ENCODE peak calls at places on chromosome 19, in four cellular contexts. E is A549, A is Peyer's patch, J is breast epithelium. H is an unnamed sample.

GRCh38 chr19:36850646-36851442 is at the start of gene ZNF345:
- DNase-seq in A (peak), E (peak), J (peak), H (peak)

GRCh38 chr19:53868091-53868891 is 608 bp downstream of the MYADM start:
- DNase-seq in J (peak), E (peak), A (peak), H (peak)

GRCh38 chr19:16896913-16897571 is 8.2 kb downstream of the F2RL3 start:
- DNase-seq in E (peak), A (peak), J (peak), H (peak)

GRCh38 chr19:30359936-30360335 is 12.2 kb upstream of the ZNF536 start:
- DNase-seq in E (no peak), A (no peak), J (no peak), H (peak)

GRCh38 chr19:45471866-45472556 is 4.2 kb downstream of the FOSB start:
- DNase-seq in E (no peak), J (no peak), A (no peak), H (no peak)

GRCh38 chr19:29467824-29468401 is 57.9 kb upstream of the VSTM2B start:
- DNase-seq in J (no peak), A (no peak), E (peak), H (no peak)

GRCh38 chr19:12995596-12996541 is 594 bp downstream of the NFIX start:
- DNase-seq in J (no peak), A (peak), E (no peak), H (peak)

GRCh38 chr19:37931941-37932655 is 25.1 kb downstream of the SIPA1L3 start:
- DNase-seq in A (peak), E (peak), J (peak), H (peak)

GRCh38 chr19:23554548-23554947 is 132.5 kb downstream of the ZNF675 start:
- DNase-seq in J (no peak), A (no peak), E (no peak), H (no peak)

GRCh38 chr19:35468637-35469036 is 20.6 kb downstream of the FFAR2 start:
- DNase-seq in A (peak), J (no peak), E (peak), H (peak)

GRCh38 chr19:39679791-39680168 is 24.1 kb downstream of the LGALS16 start:
- DNase-seq in J (no peak), A (no peak), E (no peak), H (no peak)

GRCh38 chr19:40089462-40089861 is 1.3 kb downstream of the ZNF780A start:
- DNase-seq in J (no peak), E (no peak), A (no peak), H (no peak)

GRCh38 chr19:56114051-56114694 is 6.9 kb downstream of the ZNF787 start:
- DNase-seq in J (no peak), A (no peak), E (no peak), H (no peak)

DNA sequence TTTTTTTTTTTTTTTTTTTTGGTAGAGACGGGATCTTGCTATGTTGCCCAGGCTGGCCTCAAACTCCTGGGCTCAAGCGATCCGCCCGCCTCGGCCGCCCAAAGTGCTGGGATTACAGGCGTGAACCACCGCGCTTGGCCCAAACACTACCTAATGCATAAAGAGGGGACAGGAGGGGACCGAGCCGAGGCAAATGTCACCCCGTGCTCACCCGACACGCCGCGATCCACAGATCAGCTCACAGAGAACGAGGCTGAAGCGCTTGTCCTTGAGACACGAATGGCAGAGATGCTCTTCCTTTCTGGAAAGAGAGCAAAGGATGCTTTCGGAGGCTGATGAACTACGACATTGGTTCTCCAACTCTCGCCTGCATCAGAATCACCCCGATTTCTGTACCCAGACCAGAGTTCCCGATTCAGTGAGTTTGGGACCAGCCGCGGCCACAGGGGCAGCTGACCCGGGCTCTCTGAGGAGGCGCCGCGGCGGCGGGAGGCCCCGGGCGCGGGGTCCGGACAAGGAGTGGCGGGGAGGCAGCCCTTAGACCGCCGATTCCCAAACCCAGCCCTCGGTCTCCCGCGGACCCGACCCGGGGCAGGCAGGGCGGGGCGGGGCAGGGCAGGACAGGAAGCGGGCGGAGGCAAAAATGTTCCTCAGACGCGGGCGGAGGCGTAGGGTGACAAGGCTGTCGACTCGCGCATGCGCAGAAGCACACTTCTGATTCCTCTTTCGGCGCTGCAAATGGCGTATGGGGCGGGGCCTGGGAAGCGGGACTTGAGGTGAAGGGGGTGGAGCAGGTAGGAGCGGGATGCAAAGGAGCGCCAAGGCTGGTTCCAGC is at the start of gene ZNF699:
- DNase-seq in A (peak), J (peak), E (peak), H (peak)
- TF ChIP-seq POLR2A in A (peak), J (peak), E (no peak), H (no peak)

GRCh38 chr19:4035582-4035981 is 28.0 kb downstream of the PIAS4 start:
- DNase-seq in J (no peak), E (no peak), A (no peak), H (no peak)

GRCh38 chr19:4035018-4035566 is 27.6 kb downstream of the PIAS4 start:
- DNase-seq in J (no peak), A (no peak), E (no peak), H (no peak)

GRCh38 chr19:4032436-4032835 is 24.9 kb downstream of the PIAS4 start:
- DNase-seq in J (no peak), A (no peak), E (no peak), H (no peak)

GRCh38 chr19:4033028-4033956 is 25.8 kb downstream of the PIAS4 start:
- DNase-seq in J (no peak), A (no peak), E (no peak), H (no peak)

DNA sequence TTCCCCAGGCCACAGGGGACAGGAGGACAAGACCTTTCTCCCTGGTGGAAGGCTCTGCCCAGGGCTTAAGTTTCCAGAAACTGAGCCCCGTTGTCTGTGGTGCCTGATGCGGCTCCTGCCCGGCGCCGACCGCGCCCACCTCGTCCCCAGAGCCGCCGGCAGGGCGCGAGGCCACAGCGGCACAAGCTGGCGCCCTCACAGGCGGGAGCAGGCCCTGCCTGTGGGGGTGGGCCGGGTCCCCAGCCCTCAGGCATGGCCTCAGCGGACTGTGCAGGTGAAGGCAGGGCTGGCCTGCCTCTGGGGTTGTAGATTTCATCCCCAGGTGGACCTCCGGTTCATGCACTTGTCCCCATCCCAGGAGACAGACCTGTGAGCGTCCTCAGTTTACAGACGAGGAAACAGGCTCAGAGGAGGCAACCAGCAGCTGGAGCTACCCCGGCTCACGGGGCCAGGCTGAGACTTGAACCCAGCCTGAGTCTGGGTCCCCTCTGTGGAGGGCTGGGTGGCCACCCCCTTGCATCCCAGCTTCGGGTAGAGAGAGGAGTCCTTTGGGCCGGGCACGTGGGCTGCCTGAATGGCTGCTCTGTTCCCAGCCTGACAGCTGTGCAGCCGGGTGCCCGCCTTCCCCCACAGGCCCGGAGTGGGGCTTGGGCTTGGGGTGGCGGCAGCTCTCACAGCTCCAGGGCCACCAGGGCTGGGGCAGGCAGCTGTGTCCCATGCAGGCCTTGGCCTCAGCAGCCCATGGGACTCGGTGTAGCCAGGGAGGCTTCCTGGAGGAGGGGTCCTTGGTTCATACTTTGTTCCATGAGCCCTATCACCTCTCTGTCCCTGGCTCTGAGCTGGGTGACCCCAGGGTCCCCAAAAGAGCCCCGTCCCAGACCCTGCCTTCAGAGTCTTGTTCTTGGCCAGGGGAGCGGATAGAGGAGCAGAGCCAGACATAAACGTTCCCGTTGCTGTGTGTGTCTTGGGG is 26.8 kb downstream of the PIAS4 start:
- DNase-seq in E (no peak), J (no peak), A (no peak), H (no peak)
- TF ChIP-seq POLR2A in E (no peak), J (no peak), A (no peak), H (no peak)

GRCh38 chr19:11237321-11237720 is 2.1 kb upstream of the ANGPTL8 start:
- DNase-seq in A (no peak), J (no peak), E (no peak), H (no peak)
- TF ChIP-seq POLR2A in A (no peak), J (no peak), E (no peak), H (no peak)

GRCh38 chr19:1629256-1629808 is 23.1 kb downstream of the TCF3 start:
- DNase-seq in A (no peak), J (no peak), E (no peak), H (no peak)
- TF ChIP-seq POLR2A in A (no peak), J (no peak), E (no peak), H (no peak)

DNA sequence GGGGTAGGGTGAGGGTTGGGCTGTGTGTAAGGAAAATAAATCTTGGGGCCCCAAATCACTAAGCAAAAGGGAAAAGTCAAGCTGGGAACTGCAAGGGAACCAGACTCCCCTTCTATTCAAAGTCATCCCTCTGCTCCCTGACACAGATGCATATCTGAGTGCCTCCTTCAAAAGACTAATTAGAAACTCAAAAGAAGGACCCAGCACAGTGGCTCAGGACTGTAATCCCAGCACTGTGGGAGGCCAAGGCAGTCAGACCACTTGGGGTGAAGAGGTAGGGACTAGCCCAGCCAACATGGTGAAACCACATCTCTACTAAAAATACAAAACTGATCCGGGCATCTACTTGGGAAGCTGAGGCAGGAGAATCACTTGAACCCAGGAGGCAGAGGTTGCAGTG is 18.3 kb downstream of the ZNF611 start:
- DNase-seq in J (no peak), A (no peak), E (no peak), H (no peak)
- TF ChIP-seq POLR2A in J (no peak), A (no peak), E (no peak), H (no peak)

GRCh38 chr19:18319591-18320135 is 3.2 kb downstream of the LSM4 start:
- DNase-seq in A (peak), J (no peak), E (no peak), H (no peak)
- TF ChIP-seq POLR2A in A (peak), J (no peak), E (no peak), H (no peak)

H was measured in lower leg skin.